ENCODE peak calls at places on chromosomes 6 and 20, in six cellular contexts. D is AG09309, S is HCT116, E is tibial nerve, B is fibroblast of mammary gland, L is psoas muscle. I is an unnamed sample.

GRCh38 chr6:30155522-30156261 is 5.3 kb downstream of the TRIM10 start:
- DNase-seq in B (no peak), L (no peak), D (no peak), E (no peak), S (no peak), I (no peak)

GRCh38 chr20:59709636-59710035 is 105.3 kb downstream of the PHACTR3 start:
- DNase-seq in D (no peak), L (no peak), B (no peak), S (no peak), E (no peak), I (no peak)

GRCh38 chr6:133410628-133411027 is 169.5 kb downstream of the EYA4 start:
- DNase-seq in E (no peak), S (no peak), D (no peak), L (no peak), B (no peak), I (no peak)

GRCh38 chr6:112979830-112980229 is 632.7 kb downstream of the RFPL4B start:
- DNase-seq in L (no peak), D (peak), B (peak), S (no peak), E (peak), I (no peak)

GRCh38 chr6:115323001-115323400 is 737.7 kb downstream of the FRK start:
- DNase-seq in L (no peak), D (no peak), S (no peak), B (no peak), E (no peak), I (no peak)

GRCh38 chr6:90369024-90369519 is 72.4 kb upstream of the BACH2 start:
- DNase-seq in D (peak), E (peak), B (peak), S (peak), L (peak), I (peak)

GRCh38 chr6:112016335-112016734 is 37.6 kb upstream of the CCN6 start:
- DNase-seq in E (no peak), D (peak), S (no peak), L (peak), B (peak), I (no peak)

GRCh38 chr6:159988983-159989454 is 20.1 kb downstream of the IGF2R start:
- DNase-seq in E (no peak), B (peak), S (no peak), L (no peak), D (no peak), I (no peak)

GRCh38 chr6:28587011-28587745 is 61.5 kb downstream of the GPX5 start:
- DNase-seq in E (no peak), B (peak), D (no peak), S (no peak), L (no peak), I (no peak)

GRCh38 chr6:149060300-149060984 is 257.1 kb upstream of the TAB2 start:
- DNase-seq in B (no peak), L (no peak), S (no peak), D (no peak), E (no peak), I (no peak)

GRCh38 chr6:6811151-6812002 is 222.9 kb downstream of the LY86 start:
- DNase-seq in L (no peak), E (peak), B (peak), S (peak), D (peak), I (peak)

GRCh38 chr6:35139924-35140524 is 1.1 kb downstream of the TCP11 start:
- DNase-seq in E (peak), D (no peak), S (peak), B (peak), L (peak), I (peak)

GRCh38 chr6:149324428-149324827 is 6.9 kb downstream of the TAB2 start:
- DNase-seq in E (no peak), L (no peak), S (no peak), D (no peak), B (no peak), I (no peak)

GRCh38 chr6:37141291-37142046 is 28.5 kb upstream of the PIM1 start:
- DNase-seq in E (no peak), D (no peak), L (no peak), S (no peak), B (peak), I (no peak)

GRCh38 chr20:25623225-25623735 is 534 bp downstream of the NANP start:
- DNase-seq in E (peak), L (peak), B (peak), S (peak), D (no peak), I (no peak)

GRCh38 chr6:7727150-7727950 is 1.5 kb downstream of the BMP6 start:
- DNase-seq in S (no peak), L (peak), B (no peak), E (no peak), D (no peak), I (no peak)

GRCh38 chr20:62734881-62735280 is 26.2 kb downstream of the NTSR1 start:
- DNase-seq in D (no peak), L (no peak), S (no peak), E (no peak), B (no peak), I (no peak)

GRCh38 chr20:17816804-17817590 is 117.2 kb downstream of the BANF2 start:
- DNase-seq in D (no peak), B (no peak), L (no peak), E (no peak), S (no peak), I (no peak)

GRCh38 chr6:36838896-36839818 is at the start of gene CPNE5:
- DNase-seq in L (no peak), E (no peak), D (no peak), B (no peak), S (no peak), I (no peak)

GRCh38 chr6:150876598-150876997 is 11.1 kb downstream of the MTHFD1L start:
- DNase-seq in B (peak), S (no peak), E (no peak), D (no peak), L (peak), I (peak)

GRCh38 chr6:290111-290932 is 2.0 kb upstream of the DUSP22 start:
- DNase-seq in B (no peak), S (no peak), E (peak), D (no peak), L (no peak), I (no peak)

GRCh38 chr20:3281437-3281836 is 42.4 kb upstream of the SLC4A11 start:
- DNase-seq in D (no peak), S (no peak), B (no peak), L (no peak), E (no peak), I (no peak)
- TF ChIP-seq CTCF in D (no peak), S (no peak), B (no peak), L (no peak), E (no peak), I (no peak)

GRCh38 chr20:21513881-21514540 is at the start of gene NKX2-2:
- DNase-seq in E (no peak), D (no peak), S (no peak), B (no peak), L (no peak), I (no peak)
- H3K4me3 ChIP-seq in E (peak), D (no peak), S (no peak), B (no peak), L (peak), I (no peak)

DNA sequence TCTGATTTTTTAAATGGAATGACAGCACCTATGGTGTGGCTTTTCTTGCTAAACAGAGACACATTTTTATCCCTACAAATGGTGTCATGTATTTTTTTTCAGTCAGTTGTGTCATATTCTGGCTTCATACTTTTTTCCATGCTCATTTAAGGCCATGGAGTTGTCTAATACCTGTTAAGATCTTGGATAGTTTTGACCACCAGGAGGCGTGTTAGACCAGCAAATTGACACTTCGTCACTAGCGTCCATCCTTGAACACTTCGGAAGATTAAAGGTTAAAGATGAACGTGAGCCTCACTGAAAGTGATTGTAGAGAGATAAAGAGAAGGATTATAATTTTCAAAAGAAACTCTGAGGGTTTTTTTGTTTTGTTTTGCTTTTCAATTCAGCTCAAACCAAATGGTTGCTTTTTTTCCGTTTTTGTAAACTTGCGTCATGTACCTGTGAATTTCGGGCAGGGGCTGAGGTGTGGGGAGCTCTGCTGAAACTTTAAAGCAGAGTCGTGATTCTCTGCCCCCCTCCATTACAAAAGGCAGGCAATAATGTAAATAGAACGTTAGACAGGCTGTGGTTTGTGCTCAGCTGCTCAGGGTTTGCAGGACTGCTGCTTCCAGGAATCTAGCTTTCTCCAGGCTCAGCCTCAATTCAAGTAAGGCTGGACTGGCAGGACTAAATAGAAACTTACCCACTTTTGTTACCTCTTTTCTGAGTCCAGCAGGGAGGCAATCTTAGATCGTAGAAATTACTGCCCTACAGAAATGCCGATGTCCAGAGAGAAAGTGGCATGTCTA is 245.1 kb downstream of the FOXA2 start:
- DNase-seq in S (peak), E (peak), D (peak), L (no peak), B (peak), I (peak)
- TF ChIP-seq CTCF in S (peak), E (peak), D (peak), L (peak), B (peak), I (peak)

DNA sequence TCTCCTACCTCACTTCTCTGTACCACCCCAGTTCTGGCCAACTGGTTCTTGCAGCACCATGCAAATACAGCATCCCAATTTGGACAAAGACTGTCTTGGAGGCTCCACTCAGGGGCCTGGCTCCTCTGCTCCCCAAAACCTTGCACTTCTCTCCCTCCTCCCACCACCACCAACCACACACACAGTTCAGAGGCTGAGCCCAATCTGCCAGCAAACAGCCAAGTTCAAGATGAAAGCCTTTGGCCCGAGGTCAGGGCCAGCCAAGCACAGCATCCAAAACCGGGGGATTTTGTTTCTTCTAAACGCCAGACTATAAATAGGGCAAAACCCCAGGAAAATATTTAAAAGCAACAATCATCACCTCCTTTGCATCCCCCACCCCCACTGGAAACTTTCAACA is 5.7 kb downstream of the KCNK5 start:
- DNase-seq in L (no peak), S (no peak), B (no peak), D (no peak), E (no peak), I (no peak)
- H3K4me3 ChIP-seq in L (no peak), S (no peak), B (no peak), D (no peak), E (no peak), I (no peak)

GRCh38 chr20:6824401-6824800 is 56.9 kb downstream of the BMP2 start:
- DNase-seq in D (no peak), L (no peak), B (no peak), E (no peak), S (no peak), I (no peak)

GRCh38 chr20:6814945-6815344 is 47.5 kb downstream of the BMP2 start:
- DNase-seq in L (no peak), D (no peak), B (no peak), S (no peak), E (no peak), I (no peak)

GRCh38 chr20:6818033-6818808 is 50.7 kb downstream of the BMP2 start:
- DNase-seq in E (no peak), S (no peak), D (no peak), L (no peak), B (no peak), I (no peak)

GRCh38 chr20:6819599-6819998 is 52.1 kb downstream of the BMP2 start:
- DNase-seq in B (no peak), E (no peak), L (no peak), S (no peak), D (no peak), I (no peak)
- TF ChIP-seq CTCF in B (no peak), E (no peak), L (no peak), S (no peak), D (no peak), I (peak)

GRCh38 chr20:45792513-45793118 is 862 bp downstream of the DNTTIP1 start:
- DNase-seq in D (no peak), S (no peak), E (no peak), L (no peak), B (no peak), I (no peak)
- H3K4me3 ChIP-seq in D (peak), S (peak), E (peak), L (peak), B (peak), I (peak)